ENCODE peak calls at places on chromosome 19, in eight cellular contexts. One of them, this sample, is unnamed. For H3K4me1, the result is how much of the 10 kb centered on the place peaks cover.

GRCh38 chr19:2207991-2208860 is 27.9 kb downstream of the PLEKHJ1 start:
- DNase-seq in A549: no peak
- DNase-seq in lower lobe of right lung: no peak
- DNase-seq in left ventricle myocardium inferior: peak
- DNase-seq in stomach: peak
- DNase-seq in thoracic aorta: peak
- DNase-seq in fibroblast of lung: peak
- DNase-seq in CD8-positive, alpha-beta T cell: peak
- DNase-seq in this sample: peak

GRCh38 chr19:55284405-55285058 is 735 bp downstream of the BRSK1 start:
- DNase-seq in thoracic aorta: no peak
- DNase-seq in lower lobe of right lung: no peak
- DNase-seq in CD8-positive, alpha-beta T cell: no peak
- DNase-seq in left ventricle myocardium inferior: no peak
- DNase-seq in stomach: no peak
- DNase-seq in fibroblast of lung: no peak
- DNase-seq in A549: no peak
- DNase-seq in this sample: no peak

GRCh38 chr19:10187315-10187714 is 7.4 kb downstream of the DNMT1 start:
- DNase-seq in stomach: no peak
- DNase-seq in left ventricle myocardium inferior: no peak
- DNase-seq in lower lobe of right lung: no peak
- DNase-seq in A549: no peak
- DNase-seq in fibroblast of lung: no peak
- DNase-seq in CD8-positive, alpha-beta T cell: no peak
- DNase-seq in thoracic aorta: no peak
- DNase-seq in this sample: no peak

GRCh38 chr19:5479958-5480357 is 24.7 kb downstream of the ZNRF4 start:
- DNase-seq in lower lobe of right lung: no peak
- DNase-seq in stomach: no peak
- DNase-seq in thoracic aorta: no peak
- DNase-seq in A549: no peak
- DNase-seq in fibroblast of lung: no peak
- DNase-seq in left ventricle myocardium inferior: no peak
- DNase-seq in CD8-positive, alpha-beta T cell: no peak
- DNase-seq in this sample: no peak

GRCh38 chr19:34145741-34146202 is 26.5 kb upstream of the LSM14A start:
- DNase-seq in thoracic aorta: no peak
- DNase-seq in A549: peak
- DNase-seq in lower lobe of right lung: no peak
- DNase-seq in left ventricle myocardium inferior: no peak
- DNase-seq in CD8-positive, alpha-beta T cell: peak
- DNase-seq in stomach: peak
- DNase-seq in fibroblast of lung: peak
- DNase-seq in this sample: no peak

GRCh38 chr19:8506402-8506957 is 4.0 kb upstream of the PRAM1 start:
- DNase-seq in A549: peak
- DNase-seq in fibroblast of lung: no peak
- DNase-seq in lower lobe of right lung: no peak
- DNase-seq in CD8-positive, alpha-beta T cell: no peak
- DNase-seq in left ventricle myocardium inferior: no peak
- DNase-seq in stomach: no peak
- DNase-seq in thoracic aorta: no peak
- DNase-seq in this sample: no peak

GRCh38 chr19:4581381-4582111 is 22.1 kb upstream of the SEMA6B start:
- DNase-seq in fibroblast of lung: peak
- DNase-seq in lower lobe of right lung: no peak
- DNase-seq in stomach: no peak
- DNase-seq in thoracic aorta: no peak
- DNase-seq in A549: no peak
- DNase-seq in left ventricle myocardium inferior: no peak
- DNase-seq in CD8-positive, alpha-beta T cell: no peak
- DNase-seq in this sample: no peak

GRCh38 chr19:8445488-8446001 is 770 bp downstream of the HNRNPM start:
- DNase-seq in lower lobe of right lung: peak
- DNase-seq in CD8-positive, alpha-beta T cell: peak
- DNase-seq in fibroblast of lung: peak
- DNase-seq in A549: no peak
- DNase-seq in stomach: peak
- DNase-seq in left ventricle myocardium inferior: peak
- DNase-seq in thoracic aorta: no peak
- DNase-seq in this sample: no peak

GRCh38 chr19:55066107-55066709 is 3.3 kb upstream of the RDH13 start:
- DNase-seq in thoracic aorta: no peak
- DNase-seq in A549: no peak
- DNase-seq in stomach: no peak
- DNase-seq in CD8-positive, alpha-beta T cell: no peak
- DNase-seq in lower lobe of right lung: no peak
- DNase-seq in left ventricle myocardium inferior: no peak
- DNase-seq in fibroblast of lung: no peak
- DNase-seq in this sample: peak

GRCh38 chr19:8413593-8413923 is 453 bp downstream of the MARCHF2 start:
- DNase-seq in CD8-positive, alpha-beta T cell: no peak
- DNase-seq in stomach: no peak
- DNase-seq in lower lobe of right lung: no peak
- DNase-seq in A549: no peak
- DNase-seq in fibroblast of lung: no peak
- DNase-seq in left ventricle myocardium inferior: no peak
- DNase-seq in thoracic aorta: no peak
- DNase-seq in this sample: no peak

GRCh38 chr19:48487944-48488343 is 18.8 kb downstream of the CYTH2 start:
- DNase-seq in stomach: peak
- DNase-seq in lower lobe of right lung: no peak
- DNase-seq in left ventricle myocardium inferior: peak
- DNase-seq in CD8-positive, alpha-beta T cell: no peak
- DNase-seq in fibroblast of lung: peak
- DNase-seq in A549: peak
- DNase-seq in thoracic aorta: peak
- DNase-seq in this sample: peak

GRCh38 chr19:53190253-53190652 is 2.9 kb downstream of the ZNF665 start:
- DNase-seq in lower lobe of right lung: no peak
- DNase-seq in CD8-positive, alpha-beta T cell: no peak
- DNase-seq in A549: no peak
- DNase-seq in left ventricle myocardium inferior: no peak
- DNase-seq in fibroblast of lung: no peak
- DNase-seq in thoracic aorta: no peak
- DNase-seq in stomach: no peak
- DNase-seq in this sample: no peak

GRCh38 chr19:3444695-3445234 is 35.6 kb downstream of the SMIM24 start:
- DNase-seq in left ventricle myocardium inferior: no peak
- DNase-seq in A549: no peak
- DNase-seq in thoracic aorta: no peak
- DNase-seq in lower lobe of right lung: no peak
- DNase-seq in fibroblast of lung: no peak
- DNase-seq in CD8-positive, alpha-beta T cell: no peak
- DNase-seq in stomach: no peak
- DNase-seq in this sample: no peak

GRCh38 chr19:3450796-3451411 is 29.4 kb downstream of the SMIM24 start:
- DNase-seq in CD8-positive, alpha-beta T cell: no peak
- DNase-seq in thoracic aorta: peak
- DNase-seq in A549: peak
- DNase-seq in fibroblast of lung: peak
- DNase-seq in lower lobe of right lung: peak
- DNase-seq in stomach: peak
- DNase-seq in left ventricle myocardium inferior: peak
- DNase-seq in this sample: peak

GRCh38 chr19:3451451-3451866 is 28.9 kb downstream of the SMIM24 start:
- DNase-seq in thoracic aorta: no peak
- DNase-seq in fibroblast of lung: no peak
- DNase-seq in CD8-positive, alpha-beta T cell: no peak
- DNase-seq in lower lobe of right lung: no peak
- DNase-seq in stomach: no peak
- DNase-seq in left ventricle myocardium inferior: no peak
- DNase-seq in A549: no peak
- DNase-seq in this sample: no peak

GRCh38 chr19:3452456-3453068 is 27.8 kb downstream of the SMIM24 start:
- DNase-seq in fibroblast of lung: no peak
- DNase-seq in lower lobe of right lung: no peak
- DNase-seq in thoracic aorta: no peak
- DNase-seq in CD8-positive, alpha-beta T cell: no peak
- DNase-seq in left ventricle myocardium inferior: no peak
- DNase-seq in A549: no peak
- DNase-seq in stomach: no peak
- DNase-seq in this sample: no peak

GRCh38 chr19:3448616-3449334 is 31.6 kb downstream of the SMIM24 start:
- DNase-seq in fibroblast of lung: no peak
- DNase-seq in left ventricle myocardium inferior: no peak
- DNase-seq in thoracic aorta: no peak
- DNase-seq in lower lobe of right lung: no peak
- DNase-seq in CD8-positive, alpha-beta T cell: no peak
- DNase-seq in A549: no peak
- DNase-seq in stomach: no peak
- DNase-seq in this sample: no peak
- H3K4me1 ChIP-seq in fibroblast of lung: under half
- H3K4me1 ChIP-seq in left ventricle myocardium inferior: under half
- H3K4me1 ChIP-seq in thoracic aorta: under half
- H3K4me1 ChIP-seq in lower lobe of right lung: under half
- H3K4me1 ChIP-seq in CD8-positive, alpha-beta T cell: under half
- H3K4me1 ChIP-seq in A549: under half
- H3K4me1 ChIP-seq in stomach: under half
- H3K4me1 ChIP-seq in this sample: under half

GRCh38 chr19:45076029-45076850 is at the start of gene ZNF296:
- DNase-seq in lower lobe of right lung: peak
- DNase-seq in thoracic aorta: no peak
- DNase-seq in A549: peak
- DNase-seq in CD8-positive, alpha-beta T cell: peak
- DNase-seq in left ventricle myocardium inferior: peak
- DNase-seq in fibroblast of lung: peak
- DNase-seq in stomach: peak
- DNase-seq in this sample: no peak
- H3K4me1 ChIP-seq in lower lobe of right lung: half or more
- H3K4me1 ChIP-seq in thoracic aorta: under half
- H3K4me1 ChIP-seq in A549: under half
- H3K4me1 ChIP-seq in CD8-positive, alpha-beta T cell: under half
- H3K4me1 ChIP-seq in left ventricle myocardium inferior: half or more
- H3K4me1 ChIP-seq in fibroblast of lung: under half
- H3K4me1 ChIP-seq in stomach: half or more
- H3K4me1 ChIP-seq in this sample: under half

GRCh38 chr19:41552558-41552957 is 23.4 kb upstream of the CEACAM21 start:
- DNase-seq in lower lobe of right lung: no peak
- DNase-seq in left ventricle myocardium inferior: no peak
- DNase-seq in fibroblast of lung: no peak
- DNase-seq in stomach: no peak
- DNase-seq in thoracic aorta: no peak
- DNase-seq in A549: no peak
- DNase-seq in CD8-positive, alpha-beta T cell: no peak
- DNase-seq in this sample: no peak

GRCh38 chr19:41548954-41549688 is 26.8 kb upstream of the CEACAM21 start:
- DNase-seq in A549: no peak
- DNase-seq in fibroblast of lung: no peak
- DNase-seq in CD8-positive, alpha-beta T cell: peak
- DNase-seq in left ventricle myocardium inferior: no peak
- DNase-seq in stomach: peak
- DNase-seq in thoracic aorta: no peak
- DNase-seq in lower lobe of right lung: no peak
- DNase-seq in this sample: no peak

GRCh38 chr19:41553804-41554203 is 22.2 kb upstream of the CEACAM21 start:
- DNase-seq in lower lobe of right lung: no peak
- DNase-seq in fibroblast of lung: no peak
- DNase-seq in CD8-positive, alpha-beta T cell: no peak
- DNase-seq in left ventricle myocardium inferior: no peak
- DNase-seq in stomach: no peak
- DNase-seq in A549: no peak
- DNase-seq in thoracic aorta: no peak
- DNase-seq in this sample: no peak

GRCh38 chr19:41551212-41551610 is 24.8 kb upstream of the CEACAM21 start:
- DNase-seq in thoracic aorta: no peak
- DNase-seq in CD8-positive, alpha-beta T cell: no peak
- DNase-seq in left ventricle myocardium inferior: no peak
- DNase-seq in lower lobe of right lung: no peak
- DNase-seq in stomach: no peak
- DNase-seq in fibroblast of lung: no peak
- DNase-seq in A549: no peak
- DNase-seq in this sample: no peak

GRCh38 chr19:41551711-41552110 is 24.3 kb upstream of the CEACAM21 start:
- DNase-seq in stomach: no peak
- DNase-seq in lower lobe of right lung: no peak
- DNase-seq in left ventricle myocardium inferior: no peak
- DNase-seq in fibroblast of lung: no peak
- DNase-seq in A549: no peak
- DNase-seq in CD8-positive, alpha-beta T cell: no peak
- DNase-seq in thoracic aorta: no peak
- DNase-seq in this sample: no peak
- H3K4me1 ChIP-seq in stomach: under half
- H3K4me1 ChIP-seq in lower lobe of right lung: under half
- H3K4me1 ChIP-seq in left ventricle myocardium inferior: under half
- H3K4me1 ChIP-seq in fibroblast of lung: under half
- H3K4me1 ChIP-seq in A549: under half
- H3K4me1 ChIP-seq in CD8-positive, alpha-beta T cell: under half
- H3K4me1 ChIP-seq in thoracic aorta: under half
- H3K4me1 ChIP-seq in this sample: under half

GRCh38 chr19:45119582-45119981 is 26.6 kb downstream of the PPP1R37 start:
- DNase-seq in left ventricle myocardium inferior: no peak
- DNase-seq in fibroblast of lung: no peak
- DNase-seq in lower lobe of right lung: no peak
- DNase-seq in stomach: no peak
- DNase-seq in CD8-positive, alpha-beta T cell: no peak
- DNase-seq in A549: no peak
- DNase-seq in thoracic aorta: no peak
- DNase-seq in this sample: no peak

GRCh38 chr19:45123440-45123850 is 30.5 kb downstream of the PPP1R37 start:
- DNase-seq in thoracic aorta: no peak
- DNase-seq in lower lobe of right lung: no peak
- DNase-seq in A549: no peak
- DNase-seq in stomach: peak
- DNase-seq in left ventricle myocardium inferior: no peak
- DNase-seq in fibroblast of lung: no peak
- DNase-seq in CD8-positive, alpha-beta T cell: no peak
- DNase-seq in this sample: peak

GRCh38 chr19:45122832-45123231 is 29.9 kb downstream of the PPP1R37 start:
- DNase-seq in stomach: no peak
- DNase-seq in fibroblast of lung: no peak
- DNase-seq in lower lobe of right lung: no peak
- DNase-seq in thoracic aorta: no peak
- DNase-seq in left ventricle myocardium inferior: no peak
- DNase-seq in CD8-positive, alpha-beta T cell: no peak
- DNase-seq in A549: no peak
- DNase-seq in this sample: no peak

GRCh38 chr19:45124021-45124420 is 31.0 kb downstream of the PPP1R37 start:
- DNase-seq in stomach: no peak
- DNase-seq in A549: no peak
- DNase-seq in lower lobe of right lung: no peak
- DNase-seq in thoracic aorta: no peak
- DNase-seq in CD8-positive, alpha-beta T cell: no peak
- DNase-seq in left ventricle myocardium inferior: no peak
- DNase-seq in fibroblast of lung: no peak
- DNase-seq in this sample: no peak

DNA sequence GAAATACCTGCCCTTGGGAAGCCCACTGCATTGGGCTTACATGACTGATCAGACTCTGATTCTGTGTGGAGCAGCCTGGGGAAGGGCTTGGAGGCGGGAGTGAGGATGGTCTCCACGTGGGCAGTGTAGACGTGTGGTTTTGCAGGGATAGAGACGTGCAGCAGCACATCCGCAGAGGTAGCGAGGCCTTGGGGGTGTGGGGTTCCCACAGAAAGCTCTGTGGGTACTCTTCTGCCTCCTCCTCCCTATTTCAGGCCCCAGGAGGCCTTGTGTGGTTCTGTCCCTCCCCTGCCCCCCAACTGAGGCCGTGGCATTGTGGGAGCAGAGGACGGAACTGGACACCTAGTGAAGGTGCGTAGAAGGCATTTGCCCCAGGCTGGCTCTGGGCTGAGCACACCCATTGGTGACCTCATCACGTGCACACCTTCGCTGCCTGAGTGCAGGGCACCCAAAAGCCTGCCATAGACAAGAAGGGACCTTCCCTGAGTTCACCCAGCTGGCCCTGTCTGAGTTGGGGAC is 28.9 kb downstream of the PPP1R37 start:
- DNase-seq in fibroblast of lung: no peak
- DNase-seq in thoracic aorta: no peak
- DNase-seq in CD8-positive, alpha-beta T cell: no peak
- DNase-seq in stomach: no peak
- DNase-seq in left ventricle myocardium inferior: no peak
- DNase-seq in lower lobe of right lung: no peak
- DNase-seq in A549: no peak
- DNase-seq in this sample: no peak
- H3K4me1 ChIP-seq in fibroblast of lung: under half
- H3K4me1 ChIP-seq in thoracic aorta: under half
- H3K4me1 ChIP-seq in CD8-positive, alpha-beta T cell: half or more
- H3K4me1 ChIP-seq in stomach: half or more
- H3K4me1 ChIP-seq in left ventricle myocardium inferior: under half
- H3K4me1 ChIP-seq in lower lobe of right lung: under half
- H3K4me1 ChIP-seq in A549: under half
- H3K4me1 ChIP-seq in this sample: under half

This sample was measured in foreskin keratinocyte.